ENCODE peak calls at places on chromosomes 5 and 9, in eight cellular contexts. S is ovary, P is H1, H is Peyer's patch, N is endothelial cell of umbilical vein, X is tibial nerve, C is IMR-90, O is heart left ventricle. D is an unnamed sample.

GRCh38 chr5:139805545-139805944 is 9.9 kb downstream of the PSD2 start:
- DNase-seq in S (no peak), P (no peak), H (no peak), N (no peak), X (no peak), C (no peak), O (no peak), D (no peak)

GRCh38 chr9:69317894-69318293 is 7.1 kb upstream of the ENTREP1 start:
- DNase-seq in S (no peak), P (no peak), H (no peak), N (no peak), X (no peak), C (no peak), O (no peak), D (no peak)

GRCh38 chr5:67693956-67694564 is 497.5 kb upstream of the CD180 start:
- DNase-seq in S (peak), P (no peak), H (peak), N (no peak), X (peak), C (no peak), O (peak), D (peak)

GRCh38 chr5:124528838-124529237 is 217.6 kb downstream of the ZNF608 start:
- DNase-seq in S (no peak), P (no peak), H (no peak), N (no peak), X (no peak), C (peak), O (no peak), D (no peak)

GRCh38 chr9:115494958-115495690 is 377.2 kb upstream of the TNC start:
- DNase-seq in S (no peak), P (no peak), H (no peak), N (no peak), X (no peak), C (peak), O (no peak), D (no peak)

GRCh38 chr5:112417931-112418358 is 1.1 kb downstream of the EPB41L4A start:
- DNase-seq in S (peak), P (no peak), H (peak), N (peak), X (no peak), C (no peak), O (peak), D (no peak)

GRCh38 chr9:123584202-123585176 is 228.5 kb downstream of the CRB2 start:
- DNase-seq in S (no peak), P (no peak), H (no peak), N (no peak), X (no peak), C (no peak), O (no peak), D (no peak)

GRCh38 chr9:4299006-4299795 is 667 bp downstream of the GLIS3 start:
- DNase-seq in S (peak), P (no peak), H (peak), N (peak), X (peak), C (peak), O (peak), D (no peak)

GRCh38 chr5:146368137-146368536 is 29.5 kb downstream of the POU4F3 start:
- DNase-seq in S (no peak), P (no peak), H (no peak), N (no peak), X (no peak), C (no peak), O (no peak), D (no peak)

GRCh38 chr9:33125871-33126822 is 41.0 kb downstream of the B4GALT1 start:
- DNase-seq in S (no peak), P (no peak), H (peak), N (no peak), X (no peak), C (peak), O (no peak), D (no peak)

GRCh38 chr9:97293207-97293721 is 14.2 kb upstream of the CCDC180 start:
- DNase-seq in S (no peak), P (no peak), H (no peak), N (peak), X (peak), C (peak), O (peak), D (no peak)

GRCh38 chr9:74379718-74380117 is 117.4 kb upstream of the RORB start:
- DNase-seq in S (no peak), P (peak), H (no peak), N (no peak), X (no peak), C (no peak), O (no peak), D (no peak)

GRCh38 chr5:29309359-29309758 is 1884.1 kb upstream of the CDH6 start:
- DNase-seq in S (no peak), P (no peak), H (no peak), N (no peak), X (no peak), C (no peak), O (no peak), D (no peak)

GRCh38 chr5:61311056-61311455 is 21.0 kb upstream of the ZSWIM6 start:
- DNase-seq in S (no peak), P (no peak), H (no peak), N (no peak), X (no peak), C (no peak), O (no peak), D (no peak)

DNA sequence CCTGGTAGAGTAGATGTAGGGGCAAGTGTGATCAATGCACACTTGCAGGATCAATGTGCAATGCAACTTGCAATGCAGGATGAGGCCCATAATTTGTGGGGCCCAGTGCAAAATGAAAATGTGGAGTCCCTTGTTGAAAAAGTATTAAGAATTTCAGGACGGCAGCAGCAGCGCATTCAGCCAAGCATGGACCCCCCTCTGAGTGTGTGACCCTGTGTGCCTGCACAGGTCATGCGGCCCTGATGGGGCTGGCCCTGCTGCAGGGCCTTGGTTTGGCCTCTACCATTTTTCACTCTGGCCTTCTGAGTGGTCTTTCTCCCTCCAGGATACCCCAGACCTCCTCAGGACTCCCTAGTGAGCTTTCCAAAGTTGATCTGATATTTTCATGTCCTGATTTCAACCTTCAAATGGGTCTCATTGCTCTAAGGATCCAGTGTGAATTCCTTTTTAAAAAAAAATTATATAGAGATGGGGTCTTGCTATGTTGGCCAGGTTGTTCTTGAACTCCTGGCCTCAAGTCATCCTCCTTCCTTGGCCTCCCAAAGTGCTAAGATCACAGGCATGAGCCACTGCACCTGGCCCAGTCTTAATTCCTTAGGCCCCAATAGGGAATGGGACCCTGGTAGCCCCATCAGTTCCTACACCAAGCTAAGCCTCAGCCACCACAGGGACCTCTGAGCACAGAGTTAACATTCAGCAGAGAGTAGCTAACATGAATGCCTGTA is 4.3 kb downstream of the ERGIC1 start:
- DNase-seq in S (no peak), P (no peak), H (no peak), N (no peak), X (no peak), C (no peak), O (no peak), D (no peak)
- H3K4me3 ChIP-seq in S (no peak), P (no peak), H (no peak), N (no peak), X (no peak), C (no peak), O (no peak), D (no peak)

GRCh38 chr5:170508036-170508435 is 4.2 kb downstream of the KCNIP1 start:
- DNase-seq in S (no peak), P (no peak), H (no peak), N (no peak), X (no peak), C (no peak), O (no peak), D (no peak)

GRCh38 chr5:170504598-170505266 is 912 bp downstream of the KCNIP1 start:
- DNase-seq in S (no peak), P (no peak), H (no peak), N (no peak), X (no peak), C (no peak), O (no peak), D (no peak)

GRCh38 chr5:170509323-170509660 is 5.5 kb downstream of the KCNIP1 start:
- DNase-seq in S (no peak), P (no peak), H (no peak), N (no peak), X (no peak), C (no peak), O (no peak), D (no peak)

GRCh38 chr5:170511550-170511949 is 7.7 kb downstream of the KCNIP1 start:
- DNase-seq in S (no peak), P (no peak), H (no peak), N (no peak), X (no peak), C (no peak), O (no peak), D (no peak)

GRCh38 chr5:170508660-170509322 is 5.0 kb downstream of the KCNIP1 start:
- DNase-seq in S (no peak), P (no peak), H (no peak), N (peak), X (no peak), C (no peak), O (no peak), D (no peak)
- TF ChIP-seq CTCF in S (no peak), P (peak), H (no peak), N (no peak), X (no peak), C (no peak), O (no peak), D (no peak)

DNA sequence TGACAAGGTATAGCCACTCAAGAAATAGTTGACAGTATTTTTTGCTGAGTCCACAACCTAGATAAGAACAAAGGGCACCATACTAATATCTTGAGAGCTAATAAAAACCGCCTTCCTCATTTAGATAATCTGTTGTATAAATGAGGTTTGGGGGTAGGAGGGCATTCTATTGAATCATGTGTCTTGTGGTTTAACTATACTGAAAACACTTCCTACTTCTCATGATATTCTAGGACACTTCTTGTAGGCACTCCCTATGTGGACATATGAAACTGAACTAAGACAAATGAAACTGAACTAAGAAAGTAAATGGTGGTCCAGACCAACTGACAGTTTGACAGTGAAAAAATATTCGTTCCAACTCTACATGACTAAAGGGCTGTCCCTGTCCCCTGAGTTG is 1268.5 kb upstream of the C9orf72 start:
- DNase-seq in S (no peak), P (no peak), H (no peak), N (no peak), X (no peak), C (no peak), O (no peak), D (no peak)
- TF ChIP-seq POLR2A in S (no peak), P (no peak), H (no peak), N (no peak), X (no peak), C (no peak), O (no peak), D (no peak)

DNA sequence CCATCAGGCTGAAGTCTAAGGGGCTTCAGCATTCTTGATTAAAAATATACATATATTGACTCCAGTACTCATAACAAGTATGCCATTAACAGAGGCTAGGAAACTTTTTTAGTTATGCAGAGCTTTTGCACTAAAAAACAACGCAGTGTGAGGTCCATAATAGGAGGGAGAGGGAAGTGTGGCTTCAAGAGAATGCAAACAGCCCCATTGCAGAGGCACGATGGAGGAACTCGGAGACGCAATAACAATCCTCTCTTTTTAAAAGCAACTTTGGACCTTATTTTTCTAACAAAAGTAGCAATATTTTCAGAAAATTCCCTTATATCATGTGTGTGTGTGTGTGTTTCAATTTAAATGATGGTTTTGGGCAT is 150.0 kb upstream of the PTCH1 start:
- DNase-seq in S (no peak), P (no peak), H (no peak), N (no peak), X (no peak), C (no peak), O (no peak), D (no peak)
- H3K4me3 ChIP-seq in S (no peak), P (no peak), H (no peak), N (no peak), X (no peak), C (no peak), O (no peak), D (no peak)

DNA sequence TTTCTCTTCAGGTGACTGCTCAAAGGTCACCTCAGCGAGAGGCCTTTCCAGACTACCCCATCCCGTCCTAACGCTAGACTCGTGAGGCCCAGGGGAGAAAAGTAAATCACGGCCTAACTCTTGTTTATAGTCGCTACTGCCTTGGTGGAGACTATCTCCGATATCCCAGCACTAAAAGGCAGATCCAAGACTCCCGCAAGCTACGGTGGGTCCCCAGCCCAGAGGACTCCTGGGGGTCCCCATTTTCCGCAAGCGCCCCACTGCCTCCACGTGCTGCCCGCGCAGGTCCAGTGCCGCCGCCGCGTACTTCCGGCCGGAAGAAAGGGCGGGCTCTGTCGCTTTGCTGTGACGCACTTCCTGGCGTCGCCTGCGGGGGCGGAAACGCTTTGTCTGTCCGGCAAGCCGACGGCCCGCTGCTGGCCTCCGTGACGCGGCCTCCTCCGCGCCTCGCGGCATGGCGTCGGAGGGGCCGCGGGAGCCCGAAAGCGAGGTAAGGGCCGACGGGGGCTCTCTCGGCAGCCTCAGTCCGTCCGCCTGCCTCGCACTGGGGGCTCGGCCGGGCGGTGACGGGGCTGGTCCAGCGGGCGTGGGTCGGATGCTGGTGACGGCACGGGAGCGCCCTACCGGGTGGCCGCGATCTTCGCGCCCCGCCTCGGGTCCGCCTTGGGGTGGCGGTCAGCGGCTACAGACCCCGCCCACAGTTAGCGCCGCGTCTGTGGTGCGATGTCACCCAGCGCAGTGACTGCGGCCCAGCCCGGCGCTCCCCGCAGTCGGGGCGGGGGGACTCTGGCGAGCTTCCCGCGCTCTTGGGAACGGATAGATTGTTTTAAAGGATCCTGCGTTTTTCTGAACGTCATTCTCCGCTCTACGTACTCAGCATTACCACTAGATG is at the start of gene SECISBP2:
- DNase-seq in S (peak), P (peak), H (peak), N (peak), X (peak), C (peak), O (peak), D (no peak)
- TF ChIP-seq CTCF in S (peak), P (peak), H (no peak), N (peak), X (peak), C (peak), O (peak), D (no peak)

DNA sequence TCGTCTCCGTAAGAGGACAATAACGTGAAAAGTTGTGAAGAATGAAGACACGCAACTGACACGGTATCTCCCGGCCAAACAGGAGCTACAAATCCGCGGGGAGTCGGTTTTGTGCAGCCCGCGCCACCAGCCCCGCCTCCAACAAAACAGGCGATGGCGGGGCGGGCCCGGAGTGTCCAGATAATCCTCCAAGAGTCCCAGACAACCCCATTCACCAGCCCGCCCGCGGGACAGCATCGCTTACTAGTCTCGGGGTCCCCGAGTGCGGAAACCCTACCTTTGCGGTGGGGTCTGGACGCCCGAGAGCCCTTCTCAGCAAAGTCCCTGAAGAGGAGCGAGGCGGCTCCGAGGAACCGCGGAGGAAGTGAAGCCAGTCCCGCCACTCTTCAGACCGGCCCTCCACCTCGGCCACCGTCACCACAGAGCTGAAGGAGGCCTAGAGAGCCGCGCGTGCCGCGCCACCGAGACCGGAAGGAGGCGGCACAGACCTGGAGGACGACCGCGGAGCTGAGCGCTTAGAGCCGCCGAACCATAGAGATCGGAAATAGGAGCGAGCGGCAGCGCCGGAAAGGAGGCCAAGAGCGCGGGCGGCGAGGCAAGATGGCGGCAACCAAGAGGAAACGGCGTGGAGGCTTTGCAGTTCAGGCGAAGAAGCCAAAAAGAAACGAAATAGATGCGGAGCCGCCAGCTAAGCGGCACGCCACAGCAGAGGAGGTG is at the start of the genes BRIX1 and RAD1:
- DNase-seq in S (peak), P (peak), H (peak), N (peak), X (peak), C (peak), O (peak), D (peak)
- TF ChIP-seq POLR2A in S (peak), P (peak), H (peak), N (peak), X (peak), C (peak), O (no peak), D (peak)

DNA sequence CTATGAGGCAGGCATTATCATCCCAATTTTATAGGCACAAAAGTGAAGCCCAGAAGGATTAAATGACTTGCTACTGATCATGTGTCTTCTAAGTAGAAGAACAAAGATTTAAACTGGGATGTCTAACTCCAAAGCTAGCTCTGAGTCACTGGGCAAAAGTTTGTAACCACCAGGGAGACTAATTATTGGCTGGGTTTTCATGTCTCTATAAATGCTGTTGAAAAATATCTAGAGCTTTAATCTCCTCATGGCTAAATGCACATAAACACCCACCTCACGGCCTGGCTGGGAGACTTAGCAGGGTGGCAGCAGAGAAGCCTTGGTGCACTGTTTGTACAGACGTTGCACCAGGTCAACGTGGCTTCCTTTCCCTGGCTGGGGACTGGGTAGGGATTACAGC is 144.6 kb downstream of the MELK start:
- DNase-seq in S (no peak), P (no peak), H (no peak), N (no peak), X (no peak), C (peak), O (no peak), D (no peak)
- H3K4me3 ChIP-seq in S (no peak), P (no peak), H (no peak), N (no peak), X (no peak), C (no peak), O (no peak), D (no peak)

GRCh38 chr5:91386120-91386519 is 3.0 kb upstream of the ARRDC3 start:
- DNase-seq in S (no peak), P (no peak), H (no peak), N (no peak), X (no peak), C (peak), O (no peak), D (no peak)
- TF ChIP-seq CTCF in S (no peak), P (no peak), H (no peak), N (no peak), X (no peak), C (no peak), O (no peak), D (no peak)

DNA sequence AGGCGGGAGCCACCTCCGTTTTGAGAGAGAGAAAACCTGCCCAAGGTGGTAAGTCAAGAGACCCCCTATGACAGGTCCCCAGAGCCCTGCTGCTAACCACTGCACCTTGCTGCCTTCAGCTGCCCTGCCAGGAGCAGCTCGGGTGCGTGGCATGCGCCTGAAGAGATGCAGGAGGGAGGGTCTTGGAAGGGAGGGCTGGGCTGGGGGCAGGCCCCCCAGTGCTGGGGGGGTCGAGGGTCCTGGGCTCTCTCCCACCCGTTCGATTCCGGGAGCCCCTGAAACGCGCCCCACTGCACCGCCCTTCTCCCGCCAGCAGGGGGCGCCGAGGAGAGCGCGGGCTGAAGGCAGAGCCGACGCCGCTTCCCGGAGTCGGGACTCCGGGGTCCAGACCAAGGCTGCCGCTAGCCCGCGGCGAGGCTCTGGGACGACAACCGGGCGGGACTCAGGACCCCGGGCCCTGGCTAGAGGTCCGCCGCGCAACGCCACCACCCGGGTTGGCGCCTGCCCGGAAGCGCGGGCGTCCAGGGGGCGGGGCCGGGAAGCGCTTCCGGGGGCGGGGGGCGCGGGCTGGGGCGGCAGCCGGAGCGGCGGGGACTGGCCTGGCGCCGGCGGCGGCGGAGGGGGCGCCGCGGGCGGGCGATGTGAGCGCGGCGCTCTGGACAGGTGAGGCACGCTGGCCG is at the start of gene ZBTB34:
- DNase-seq in S (peak), P (peak), H (peak), N (peak), X (peak), C (peak), O (peak), D (no peak)
- TF ChIP-seq POLR2A in S (no peak), P (no peak), H (no peak), N (peak), X (no peak), C (peak), O (no peak), D (no peak)